ENCODE peak calls at places on chromosome 14, in eight cellular contexts. D, E, N, G, U, Q, A and Y are unnamed samples.

GRCh38 chr14:83463500-83464098 is 1929.9 kb upstream of the SEL1L start:
- DNase-seq in D (no peak), E (no peak), N (peak), G (peak), U (peak), Q (peak), A (peak), Y (no peak)

GRCh38 chr14:67580336-67581230 is 19.5 kb downstream of the PIGH start:
- DNase-seq in D (no peak), E (no peak), N (no peak), G (no peak), U (no peak), Q (no peak), A (no peak), Y (no peak)

GRCh38 chr14:105805701-105806100 is 279.3 kb downstream of the TMEM121 start:
- DNase-seq in D (no peak), E (no peak), N (no peak), G (no peak), U (no peak), Q (no peak), A (no peak), Y (no peak)

GRCh38 chr14:101835166-101835557 is 73.7 kb downstream of the PPP2R5C start:
- DNase-seq in D (no peak), E (no peak), N (no peak), G (no peak), U (no peak), Q (no peak), A (no peak), Y (peak)

GRCh38 chr14:100765296-100765695 is 38.6 kb downstream of the DLK1 start:
- DNase-seq in D (peak), E (no peak), N (no peak), G (no peak), U (no peak), Q (no peak), A (no peak), Y (no peak)

GRCh38 chr14:104346608-104347007 is 208.2 kb downstream of the KIF26A start:
- DNase-seq in D (no peak), E (no peak), N (no peak), G (no peak), U (no peak), Q (no peak), A (no peak), Y (no peak)

GRCh38 chr14:68863610-68864300 is 70.9 kb upstream of the ZFP36L1 start:
- DNase-seq in D (no peak), E (no peak), N (no peak), G (no peak), U (no peak), Q (no peak), A (no peak), Y (no peak)

GRCh38 chr14:90722590-90722989 is 93.6 kb downstream of the TTC7B start:
- DNase-seq in D (no peak), E (no peak), N (no peak), G (no peak), U (no peak), Q (no peak), A (no peak), Y (no peak)

GRCh38 chr14:74547331-74547927 is 53.9 kb downstream of the ISCA2 start:
- DNase-seq in D (no peak), E (no peak), N (no peak), G (no peak), U (peak), Q (no peak), A (no peak), Y (no peak)

GRCh38 chr14:92108345-92109254 is 2.2 kb upstream of the ATXN3 start:
- DNase-seq in D (no peak), E (no peak), N (peak), G (no peak), U (peak), Q (no peak), A (no peak), Y (no peak)

GRCh38 chr14:105733081-105734065 is 207.0 kb downstream of the TMEM121 start:
- DNase-seq in D (no peak), E (no peak), N (no peak), G (no peak), U (no peak), Q (no peak), A (no peak), Y (no peak)

GRCh38 chr14:66076166-66076565 is 410.0 kb upstream of the CCDC196 start:
- DNase-seq in D (no peak), E (no peak), N (no peak), G (no peak), U (no peak), Q (no peak), A (no peak), Y (no peak)

GRCh38 chr14:92480856-92481255 is 32.7 kb upstream of the RIN3 start:
- DNase-seq in D (no peak), E (no peak), N (no peak), G (no peak), U (no peak), Q (no peak), A (no peak), Y (no peak)

GRCh38 chr14:56081139-56081538 is 37.1 kb upstream of the PELI2 start:
- DNase-seq in D (no peak), E (no peak), N (no peak), G (no peak), U (peak), Q (no peak), A (no peak), Y (no peak)

GRCh38 chr14:90444077-90444696 is 47.4 kb downstream of the CALM1 start:
- DNase-seq in D (peak), E (no peak), N (no peak), G (no peak), U (no peak), Q (peak), A (no peak), Y (peak)

GRCh38 chr14:72999316-72999715 is 27.6 kb downstream of the ZFYVE1 start:
- DNase-seq in D (no peak), E (no peak), N (no peak), G (no peak), U (no peak), Q (no peak), A (no peak), Y (no peak)

GRCh38 chr14:52342849-52343606 is 28.9 kb downstream of the PTGER2 start:
- DNase-seq in D (no peak), E (no peak), N (no peak), G (no peak), U (peak), Q (peak), A (no peak), Y (no peak)

GRCh38 chr14:92414685-92415084 is 91.7 kb downstream of the SLC24A4 start:
- DNase-seq in D (no peak), E (no peak), N (no peak), G (no peak), U (no peak), Q (no peak), A (no peak), Y (no peak)

GRCh38 chr14:92040431-92041040 is 677 bp upstream of the TRIP11 start:
- DNase-seq in D (no peak), E (no peak), N (peak), G (peak), U (peak), Q (peak), A (peak), Y (no peak)

GRCh38 chr14:51401756-51402155 is 161.7 kb downstream of the TMX1 start:
- DNase-seq in D (no peak), E (no peak), N (no peak), G (no peak), U (no peak), Q (no peak), A (no peak), Y (no peak)

GRCh38 chr14:31487891-31488290 is at the start of gene GPR33:
- DNase-seq in D (no peak), E (no peak), N (no peak), G (no peak), U (no peak), Q (no peak), A (no peak), Y (no peak)

GRCh38 chr14:59020382-59020781 is 168.1 kb upstream of the DAAM1 start:
- DNase-seq in D (no peak), E (no peak), N (no peak), G (no peak), U (peak), Q (peak), A (no peak), Y (no peak)

GRCh38 chr14:80491131-80491530 is 279.8 kb upstream of the DIO2 start:
- DNase-seq in D (no peak), E (no peak), N (no peak), G (no peak), U (peak), Q (no peak), A (no peak), Y (no peak)

GRCh38 chr14:75579882-75580281 is 1.5 kb downstream of the FLVCR2 start:
- DNase-seq in D (no peak), E (no peak), N (no peak), G (no peak), U (no peak), Q (no peak), A (no peak), Y (no peak)

GRCh38 chr14:30035361-30035760 is 107.7 kb upstream of the PRKD1 start:
- DNase-seq in D (no peak), E (no peak), N (no peak), G (no peak), U (no peak), Q (no peak), A (no peak), Y (no peak)

GRCh38 chr14:92905667-92906066 is 17.3 kb upstream of the CHGA start:
- DNase-seq in D (no peak), E (no peak), N (no peak), G (no peak), U (no peak), Q (no peak), A (no peak), Y (no peak)

GRCh38 chr14:21734457-21735074 is 60.9 kb upstream of the OR4E1 start:
- DNase-seq in D (no peak), E (peak), N (peak), G (no peak), U (peak), Q (peak), A (no peak), Y (no peak)

GRCh38 chr14:77488558-77488957 is 10.1 kb downstream of the ISM2 start:
- DNase-seq in D (no peak), E (no peak), N (no peak), G (no peak), U (no peak), Q (no peak), A (no peak), Y (no peak)

GRCh38 chr14:91392623-91393303 is 24.9 kb downstream of the CCDC88C start:
- DNase-seq in D (no peak), E (no peak), N (no peak), G (no peak), U (peak), Q (no peak), A (no peak), Y (no peak)

GRCh38 chr14:56964885-56965284 is 154.6 kb upstream of the OTX2 start:
- DNase-seq in D (no peak), E (no peak), N (no peak), G (no peak), U (no peak), Q (no peak), A (no peak), Y (no peak)

GRCh38 chr14:105419055-105419304 is 647 bp upstream of the MTA1 start:
- DNase-seq in D (no peak), E (no peak), N (no peak), G (no peak), U (no peak), Q (no peak), A (no peak), Y (no peak)

GRCh38 chr14:99936056-99936455 is 129.2 kb upstream of the EVL start:
- DNase-seq in D (no peak), E (no peak), N (no peak), G (no peak), U (no peak), Q (no peak), A (no peak), Y (no peak)

GRCh38 chr14:104929268-104930230 is 4.9 kb downstream of the PLD4 start:
- DNase-seq in D (peak), E (no peak), N (no peak), G (no peak), U (no peak), Q (no peak), A (no peak), Y (no peak)

GRCh38 chr14:36518586-36519430 is 1.2 kb downstream of the NKX2-1 start:
- DNase-seq in D (peak), E (no peak), N (no peak), G (no peak), U (peak), Q (no peak), A (no peak), Y (no peak)

GRCh38 chr14:37122288-37122687 is 50.1 kb downstream of the SLC25A21 start:
- DNase-seq in D (no peak), E (no peak), N (no peak), G (no peak), U (peak), Q (peak), A (no peak), Y (peak)

GRCh38 chr14:73787760-73788508 is 63.7 kb upstream of the PTGR2 start:
- DNase-seq in D (no peak), E (no peak), N (no peak), G (no peak), U (no peak), Q (peak), A (no peak), Y (no peak)

GRCh38 chr14:23697689-23698088 is 61.5 kb downstream of the DHRS2 start:
- DNase-seq in D (no peak), E (no peak), N (no peak), G (no peak), U (no peak), Q (no peak), A (no peak), Y (no peak)

GRCh38 chr14:96029089-96029650 is 10.0 kb upstream of the C14orf132 start:
- DNase-seq in D (no peak), E (no peak), N (no peak), G (no peak), U (no peak), Q (no peak), A (no peak), Y (no peak)
- H3K27ac ChIP-seq in D (peak), E (no peak), N (no peak), G (no peak), U (no peak), Q (no peak), A (no peak), Y (no peak)

GRCh38 chr14:103109789-103110415 is 13.4 kb upstream of the TNFAIP2 start:
- DNase-seq in D (no peak), E (no peak), N (peak), G (no peak), U (peak), Q (no peak), A (peak), Y (no peak)
- H3K27ac ChIP-seq in D (peak), E (no peak), N (peak), G (peak), U (no peak), Q (no peak), A (peak), Y (no peak)

GRCh38 chr14:94481468-94482131 is 5.6 kb upstream of the SERPINA9 start:
- DNase-seq in D (no peak), E (no peak), N (no peak), G (no peak), U (no peak), Q (peak), A (no peak), Y (no peak)
- H3K27ac ChIP-seq in D (no peak), E (no peak), N (no peak), G (no peak), U (no peak), Q (no peak), A (no peak), Y (peak)

GRCh38 chr14:89299587-89299986 is 117.4 kb downstream of the FOXN3 start:
- DNase-seq in D (no peak), E (no peak), N (no peak), G (no peak), U (no peak), Q (no peak), A (no peak), Y (no peak)

GRCh38 chr14:89302396-89302950 is 114.6 kb downstream of the FOXN3 start:
- DNase-seq in D (no peak), E (no peak), N (no peak), G (no peak), U (no peak), Q (no peak), A (no peak), Y (no peak)

GRCh38 chr14:89307409-89307808 is 109.6 kb downstream of the FOXN3 start:
- DNase-seq in D (no peak), E (no peak), N (no peak), G (no peak), U (no peak), Q (no peak), A (no peak), Y (no peak)

GRCh38 chr14:89304972-89305703 is 111.9 kb downstream of the FOXN3 start:
- DNase-seq in D (no peak), E (no peak), N (no peak), G (no peak), U (peak), Q (no peak), A (no peak), Y (no peak)

GRCh38 chr14:89303452-89304435 is 113.3 kb downstream of the FOXN3 start:
- DNase-seq in D (peak), E (no peak), N (no peak), G (peak), U (peak), Q (peak), A (no peak), Y (no peak)
- H3K27ac ChIP-seq in D (peak), E (peak), N (no peak), G (no peak), U (no peak), Q (no peak), A (peak), Y (no peak)